ENCODE peak calls at places on chromosomes 12 and 14, in eight cellular contexts. W is adipocyte; M is PC-3; D is kidney tubule cell; S is activated naive CD4-positive, alpha-beta T cell treated with anti-CD3 and anti-CD28 coated beads, Interleukin-2, amount 10 ng/mL, durations not matched to agents 7 days and 5 days; I is upper lobe of right lung; R is B cell; C is endothelial cell. P is an unnamed sample.

GRCh38 chr12:52612431-52613290 is 5.7 kb downstream of the KRT73 start:
- DNase-seq in W (no peak), M (no peak), D (no peak), S (peak), I (no peak), R (no peak), C (no peak), P (no peak)

GRCh38 chr14:87852107-87852506 is 140.9 kb downstream of the GALC start:
- DNase-seq in W (no peak), M (no peak), D (no peak), S (no peak), I (no peak), R (no peak), C (no peak), P (no peak)

GRCh38 chr14:35390577-35391387 is 13.8 kb downstream of the NFKBIA start:
- DNase-seq in W (no peak), M (peak), D (peak), S (no peak), I (no peak), R (no peak), C (no peak), P (peak)

GRCh38 chr12:50610171-50610570 is 105.4 kb downstream of the DIP2B start:
- DNase-seq in W (no peak), M (no peak), D (no peak), S (no peak), I (no peak), R (no peak), C (no peak), P (no peak)

GRCh38 chr12:104280111-104280510 is 23.4 kb upstream of the EID3 start:
- DNase-seq in W (no peak), M (peak), D (peak), S (no peak), I (no peak), R (no peak), C (no peak), P (no peak)

GRCh38 chr14:78598046-78598652 is 428.0 kb downstream of the NRXN3 start:
- DNase-seq in W (peak), M (peak), D (peak), S (peak), I (no peak), R (peak), C (peak), P (no peak)

GRCh38 chr14:70188292-70188607 is 501 bp downstream of the SLC8A3 start:
- DNase-seq in W (peak), M (no peak), D (peak), S (peak), I (no peak), R (peak), C (no peak), P (no peak)

GRCh38 chr14:105055334-105055733 is 9.9 kb downstream of the GPR132 start:
- DNase-seq in W (no peak), M (no peak), D (no peak), S (no peak), I (no peak), R (no peak), C (no peak), P (no peak)

GRCh38 chr14:88420187-88420586 is 34.7 kb downstream of the SPATA7 start:
- DNase-seq in W (no peak), M (no peak), D (no peak), S (no peak), I (no peak), R (no peak), C (no peak), P (no peak)

GRCh38 chr12:105985383-105985782 is 153.4 kb downstream of the NUAK1 start:
- DNase-seq in W (no peak), M (no peak), D (no peak), S (no peak), I (no peak), R (no peak), C (no peak), P (no peak)

GRCh38 chr12:34203866-34204620 is 181.7 kb downstream of the ALG10 start:
- DNase-seq in W (no peak), M (no peak), D (no peak), S (no peak), I (no peak), R (no peak), C (no peak), P (no peak)

GRCh38 chr12:91954326-91954725 is 191.3 kb downstream of the BTG1 start:
- DNase-seq in W (no peak), M (no peak), D (no peak), S (no peak), I (no peak), R (no peak), C (no peak), P (no peak)

GRCh38 chr12:106113042-106113441 is 25.7 kb downstream of the NUAK1 start:
- DNase-seq in W (peak), M (peak), D (peak), S (no peak), I (no peak), R (no peak), C (no peak), P (no peak)

GRCh38 chr12:131457331-131458047 is 253.4 kb upstream of the SFSWAP start:
- DNase-seq in W (no peak), M (no peak), D (no peak), S (no peak), I (peak), R (no peak), C (no peak), P (no peak)

GRCh38 chr14:60590907-60591510 is 58.3 kb downstream of the SIX1 start:
- DNase-seq in W (peak), M (no peak), D (no peak), S (no peak), I (no peak), R (no peak), C (no peak), P (no peak)

GRCh38 chr12:94304566-94305061 is 155.1 kb downstream of the CEP83 start:
- DNase-seq in W (peak), M (no peak), D (peak), S (no peak), I (no peak), R (no peak), C (no peak), P (no peak)

GRCh38 chr14:79732911-79733310 is 478.4 kb downstream of the DIO2 start:
- DNase-seq in W (peak), M (no peak), D (no peak), S (no peak), I (no peak), R (no peak), C (no peak), P (no peak)

GRCh38 chr14:68460541-68460940 is 332.3 kb downstream of the ZFP36L1 start:
- DNase-seq in W (no peak), M (no peak), D (no peak), S (no peak), I (no peak), R (no peak), C (no peak), P (no peak)

GRCh38 chr12:23950011-23950774 is 723 bp upstream of the SOX5 start:
- DNase-seq in W (peak), M (no peak), D (peak), S (no peak), I (peak), R (no peak), C (peak), P (no peak)

GRCh38 chr14:92577321-92577742 is 63.8 kb downstream of the RIN3 start:
- DNase-seq in W (no peak), M (no peak), D (no peak), S (peak), I (no peak), R (peak), C (no peak), P (no peak)

GRCh38 chr12:1810201-1810930 is 10.0 kb upstream of the LRTM2 start:
- DNase-seq in W (no peak), M (no peak), D (no peak), S (no peak), I (no peak), R (no peak), C (no peak), P (peak)

GRCh38 chr12:116524964-116525379 is 34.2 kb upstream of the MAP1LC3B2 start:
- DNase-seq in W (peak), M (peak), D (peak), S (no peak), I (no peak), R (no peak), C (no peak), P (no peak)

GRCh38 chr12:77001181-77001758 is 64.1 kb downstream of the E2F7 start:
- DNase-seq in W (no peak), M (no peak), D (no peak), S (no peak), I (no peak), R (no peak), C (no peak), P (no peak)

GRCh38 chr12:45518516-45519235 is 210.8 kb upstream of the ARID2 start:
- DNase-seq in W (no peak), M (no peak), D (peak), S (peak), I (no peak), R (peak), C (no peak), P (no peak)

GRCh38 chr12:123942277-123942653 is 30.4 kb downstream of the CCDC92 start:
- DNase-seq in W (peak), M (peak), D (peak), S (no peak), I (no peak), R (no peak), C (no peak), P (no peak)

P was measured in Right ventricle myocardium superior.